ENCODE peak calls at places on chromosomes 3 and 15, in six cellular contexts. D is neuronal stem cell, R is IMR-90, G is H9, A is trophoblast cell, U is H1. M is an unnamed sample.

GRCh38 chr15:29819979-29820801 is 2.1 kb downstream of the TJP1 start:
- DNase-seq in D (no peak), R (peak), G (no peak), A (no peak), U (no peak), M (no peak)

GRCh38 chr3:15055019-15055557 is 10.0 kb downstream of the MRPS25 start:
- DNase-seq in D (no peak), R (peak), G (no peak), A (no peak), U (no peak), M (no peak)

GRCh38 chr3:39142067-39142466 is 11.3 kb downstream of the CSRNP1 start:
- DNase-seq in D (no peak), R (no peak), G (no peak), A (no peak), U (no peak), M (no peak)

GRCh38 chr3:45553469-45553974 is 41.0 kb upstream of the LIMD1 start:
- DNase-seq in D (no peak), R (peak), G (no peak), A (peak), U (no peak), M (peak)

GRCh38 chr15:77837649-77838025 is 204.9 kb upstream of the LINGO1 start:
- DNase-seq in D (no peak), R (no peak), G (peak), A (no peak), U (no peak), M (no peak)

GRCh38 chr3:121969631-121970030 is 52.4 kb downstream of the ILDR1 start:
- DNase-seq in D (no peak), R (no peak), G (no peak), A (peak), U (no peak), M (peak)

GRCh38 chr15:62848631-62849050 is 193.9 kb upstream of the TPM1 start:
- DNase-seq in D (no peak), R (peak), G (no peak), A (peak), U (peak), M (peak)

GRCh38 chr3:5576277-5577011 is 388.9 kb downstream of the EDEM1 start:
- DNase-seq in D (no peak), R (no peak), G (no peak), A (no peak), U (no peak), M (no peak)

GRCh38 chr3:172466553-172467130 is 18.4 kb upstream of the GHSR start:
- DNase-seq in D (no peak), R (peak), G (no peak), A (no peak), U (no peak), M (no peak)
- H2AFZ ChIP-seq in D (no peak), R (no peak), G (no peak), A (no peak), U (no peak), M (no peak)

DNA sequence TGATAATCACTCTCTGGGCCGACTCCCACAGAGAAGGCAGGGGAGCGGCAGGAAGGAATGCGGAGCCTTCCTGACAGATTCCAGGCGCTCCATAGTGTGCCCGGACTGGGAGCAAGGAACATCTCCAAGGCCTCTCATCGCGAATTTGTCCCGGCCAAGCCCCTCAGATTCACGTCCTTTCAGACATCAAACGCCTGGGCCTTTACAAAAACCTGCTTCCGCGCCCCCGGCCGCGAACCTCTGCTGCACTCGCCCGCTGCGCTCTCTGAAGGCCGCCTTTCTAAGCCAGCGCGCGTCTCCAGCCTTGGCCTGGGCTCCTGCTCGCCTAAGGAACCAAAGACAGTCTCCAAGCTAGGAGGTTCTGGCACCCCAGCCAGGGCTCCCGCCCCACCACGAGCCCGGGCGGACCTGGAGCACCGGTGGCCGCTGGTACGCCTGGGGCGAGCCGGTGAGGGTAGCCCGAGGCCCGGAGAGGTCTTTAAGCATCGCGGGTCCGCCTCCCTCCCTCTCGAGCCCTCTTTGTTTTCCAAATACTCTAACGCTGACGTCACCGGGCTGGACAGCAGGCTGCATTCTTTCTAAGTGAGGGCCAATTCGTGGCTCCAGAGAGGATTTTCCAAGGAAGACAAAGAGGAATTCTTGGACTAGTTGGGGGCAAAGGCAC is 837 bp downstream of the AMOTL2 start:
- DNase-seq in D (peak), R (peak), G (peak), A (peak), U (peak), M (peak)
- H3K4ac ChIP-seq in D (peak), R (peak), G (peak), A (peak), U (no peak), M (peak)

GRCh38 chr15:61380270-61380669 is 151.2 kb upstream of the RORA start:
- DNase-seq in D (no peak), R (no peak), G (no peak), A (no peak), U (no peak), M (no peak)
- H3K23ac ChIP-seq in D (no peak), R (no peak), G (no peak), A (no peak), U (no peak), M (no peak)

DNA sequence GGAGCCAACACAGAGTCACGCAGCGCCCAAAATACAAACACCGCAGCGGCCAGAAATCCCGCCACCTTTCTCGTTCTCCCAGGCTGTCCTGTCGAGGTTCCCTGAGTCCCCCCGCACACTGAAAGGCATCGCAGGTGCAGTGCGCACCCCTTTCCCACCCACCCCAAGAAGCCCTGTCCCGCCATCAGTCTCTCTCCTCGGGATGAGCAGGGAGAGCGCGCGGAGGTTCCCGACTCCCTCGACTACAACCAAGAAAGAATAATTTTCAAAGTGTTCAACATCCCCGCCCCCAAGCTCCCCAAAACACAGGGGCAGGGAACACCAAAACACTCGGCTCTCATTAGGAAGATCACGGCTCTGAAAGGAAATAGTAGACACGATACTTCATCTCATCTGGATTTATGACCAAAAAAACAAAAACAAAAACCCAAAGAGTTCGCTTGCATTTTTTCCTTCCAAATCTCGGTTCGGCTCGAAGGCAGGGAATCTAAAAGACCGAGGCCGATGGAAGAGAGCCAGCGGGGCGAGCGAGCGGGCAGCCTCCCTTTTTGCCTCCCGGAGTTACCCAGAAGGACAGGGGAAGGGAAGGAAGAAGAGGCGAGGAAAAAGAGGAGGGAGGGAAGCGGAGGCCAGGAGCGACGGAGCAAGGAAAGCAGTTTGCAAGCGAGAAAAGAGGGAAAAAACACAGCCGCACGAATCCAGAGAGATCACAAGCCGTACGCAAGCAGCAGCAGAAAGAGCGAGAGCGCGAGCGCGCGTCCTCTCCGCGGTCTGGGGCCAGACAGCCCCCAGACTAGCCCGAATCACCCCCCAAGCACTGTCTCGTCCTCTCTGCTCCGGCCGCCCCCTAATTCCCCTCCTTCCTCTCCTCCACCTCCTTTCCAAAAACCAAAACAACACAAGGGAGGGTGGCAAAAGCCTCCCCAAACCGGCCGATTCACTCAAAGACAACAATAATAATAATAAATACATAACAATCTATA is 808 bp downstream of the BCL6 start:
- DNase-seq in D (no peak), R (peak), G (no peak), A (peak), U (no peak), M (peak)
- H2AFZ ChIP-seq in D (peak), R (peak), G (no peak), A (peak), U (no peak), M (no peak)

DNA sequence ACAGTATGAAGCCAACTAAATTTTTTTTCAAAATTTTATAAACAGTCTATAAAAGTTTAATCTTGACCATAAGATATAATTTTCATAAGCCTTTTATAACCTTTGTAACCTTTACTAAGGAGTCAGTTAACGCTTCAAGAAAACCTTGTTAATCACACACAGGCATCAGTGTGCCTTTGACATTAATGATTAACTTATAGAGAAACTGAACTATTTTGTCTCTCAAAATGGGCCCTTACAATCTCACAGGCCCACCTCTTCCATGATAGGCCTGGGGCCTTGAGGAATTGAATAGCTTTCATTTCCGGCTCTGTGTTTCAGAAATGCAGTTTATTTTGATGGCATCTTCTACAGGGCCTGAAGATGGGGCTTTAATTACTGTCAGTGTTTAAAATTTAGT is 70.1 kb downstream of the CD200 start:
- DNase-seq in D (no peak), R (no peak), G (no peak), A (no peak), U (no peak), M (no peak)
- H3K4ac ChIP-seq in D (no peak), R (no peak), G (no peak), A (no peak), U (no peak), M (no peak)